ENCODE peak calls at places on chromosomes 3 and 15, in four cellular contexts. L is HepG2, W is H1, E is A549. G is an unnamed sample.

GRCh38 chr3:148588291-148588690 is 109.4 kb upstream of the AGTR1 start:
- DNase-seq in L (no peak), W (no peak), E (no peak), G (no peak)

GRCh38 chr3:163548005-163548404 is 1530.3 kb downstream of the SI start:
- DNase-seq in L (no peak), W (no peak), E (no peak), G (no peak)

GRCh38 chr3:49173116-49173791 is 1.9 kb downstream of the KLHDC8B start:
- DNase-seq in L (peak), W (peak), E (no peak), G (peak)

GRCh38 chr3:53694648-53695356 is 151.4 kb downstream of the CHDH start:
- DNase-seq in L (no peak), W (peak), E (no peak), G (no peak)

GRCh38 chr15:77168211-77168610 is 97.3 kb upstream of the TSPAN3 start:
- DNase-seq in L (no peak), W (no peak), E (no peak), G (no peak)

GRCh38 chr3:66485291-66485968 is 15.4 kb downstream of the LRIG1 start:
- DNase-seq in L (no peak), W (no peak), E (no peak), G (no peak)

GRCh38 chr3:58079773-58080172 is 71.6 kb downstream of the FLNB start:
- DNase-seq in L (no peak), W (no peak), E (no peak), G (no peak)

GRCh38 chr3:123584284-123584987 is 417 bp downstream of the HACD2 start:
- DNase-seq in L (no peak), W (no peak), E (peak), G (peak)

GRCh38 chr3:149339931-149340309 is 6.5 kb upstream of the TM4SF18 start:
- DNase-seq in L (peak), W (no peak), E (peak), G (no peak)

GRCh38 chr3:117404153-117404552 is 694.6 kb downstream of the TUSC7 start:
- DNase-seq in L (no peak), W (no peak), E (no peak), G (no peak)

GRCh38 chr15:37058316-37058985 is 41.9 kb downstream of the MEIS2 start:
- DNase-seq in L (peak), W (no peak), E (no peak), G (no peak)

GRCh38 chr15:49415171-49415570 is 7.9 kb upstream of the FGF7 start:
- DNase-seq in L (no peak), W (no peak), E (no peak), G (no peak)

GRCh38 chr15:33190539-33190938 is 4.0 kb downstream of the FMN1 start:
- DNase-seq in L (no peak), W (no peak), E (no peak), G (no peak)

GRCh38 chr15:31019986-31020385 is 28.6 kb upstream of the MTMR10 start:
- DNase-seq in L (no peak), W (no peak), E (no peak), G (no peak)

GRCh38 chr3:14911651-14912050 is 35.7 kb upstream of the NR2C2 start:
- DNase-seq in L (no peak), W (no peak), E (no peak), G (no peak)

GRCh38 chr3:52401551-52401950 is 43.4 kb downstream of the SEMA3G start:
- DNase-seq in L (no peak), W (no peak), E (no peak), G (no peak)

GRCh38 chr3:127457094-127457475 is 133.4 kb downstream of the TPRA1 start:
- DNase-seq in L (no peak), W (peak), E (no peak), G (no peak)

GRCh38 chr3:195266428-195266827 is 4.5 kb downstream of the XXYLT1 start:
- DNase-seq in L (no peak), W (peak), E (no peak), G (no peak)

GRCh38 chr3:67524046-67524445 is 130.4 kb downstream of the SUCLG2 start:
- DNase-seq in L (no peak), W (no peak), E (no peak), G (no peak)

GRCh38 chr3:19250959-19251610 is 102.8 kb downstream of the KCNH8 start:
- DNase-seq in L (peak), W (no peak), E (no peak), G (no peak)

GRCh38 chr3:98598492-98598891 is 5.1 kb upstream of the CPOX start:
- DNase-seq in L (no peak), W (no peak), E (no peak), G (no peak)

GRCh38 chr3:130276203-130276803 is 69.2 kb upstream of the COL6A5 start:
- DNase-seq in L (peak), W (no peak), E (peak), G (peak)

GRCh38 chr3:3636815-3637214 is 162.4 kb upstream of the LRRN1 start:
- DNase-seq in L (no peak), W (no peak), E (no peak), G (no peak)

GRCh38 chr3:30418443-30418842 is 188.0 kb upstream of the TGFBR2 start:
- DNase-seq in L (no peak), W (no peak), E (no peak), G (no peak)

GRCh38 chr3:34263014-34263714 is 464.7 kb downstream of the PDCD6IP start:
- DNase-seq in L (no peak), W (no peak), E (no peak), G (no peak)

GRCh38 chr3:142209655-142210054 is 15.7 kb downstream of the GK5 start:
- DNase-seq in L (no peak), W (no peak), E (no peak), G (no peak)

GRCh38 chr15:59492389-59493377 is 54.7 kb downstream of the FAM81A start:
- DNase-seq in L (peak), W (peak), E (peak), G (peak)

GRCh38 chr15:52154896-52155865 is 36.0 kb downstream of the GNB5 start:
- DNase-seq in L (no peak), W (peak), E (no peak), G (no peak)

GRCh38 chr3:171790898-171791694 is 19.2 kb downstream of the PLD1 start:
- DNase-seq in L (no peak), W (no peak), E (no peak), G (no peak)

GRCh38 chr3:159938712-159939111 is 49.9 kb upstream of the IL12A start:
- DNase-seq in L (no peak), W (no peak), E (no peak), G (no peak)

GRCh38 chr15:48590704-48591103 is 54.8 kb downstream of the FBN1 start:
- DNase-seq in L (no peak), W (no peak), E (no peak), G (peak)

GRCh38 chr3:62378329-62378789 is 5.0 kb upstream of the FEZF2 start:
- DNase-seq in L (no peak), W (peak), E (no peak), G (no peak)

GRCh38 chr3:13504161-13504831 is 24.2 kb downstream of the HDAC11 start:
- DNase-seq in L (no peak), W (no peak), E (no peak), G (no peak)

GRCh38 chr3:158106773-158107461 is 697 bp upstream of the SHOX2 start:
- DNase-seq in L (no peak), W (peak), E (peak), G (no peak)

GRCh38 chr15:52252781-52253180 is 42.8 kb downstream of the MYO5C start:
- DNase-seq in L (peak), W (no peak), E (peak), G (no peak)

GRCh38 chr15:25678498-25678865 is 184.6 kb downstream of the ATP10A start:
- DNase-seq in L (no peak), W (no peak), E (no peak), G (no peak)

GRCh38 chr3:33732394-33732793 is 14.3 kb upstream of the CLASP2 start:
- DNase-seq in L (peak), W (no peak), E (no peak), G (no peak)

GRCh38 chr3:89113887-89114840 is 6.7 kb downstream of the EPHA3 start:
- DNase-seq in L (peak), W (peak), E (no peak), G (no peak)

GRCh38 chr15:66006986-66007385 is 137.7 kb downstream of the RAB11A start:
- DNase-seq in L (no peak), W (no peak), E (peak), G (no peak)

GRCh38 chr15:80779658-80780415 is 667 bp downstream of the CEMIP start:
- DNase-seq in L (peak), W (peak), E (peak), G (no peak)
- TF ChIP-seq RNF2 in L (no peak), W (no peak), E (no peak), G (no peak)

DNA sequence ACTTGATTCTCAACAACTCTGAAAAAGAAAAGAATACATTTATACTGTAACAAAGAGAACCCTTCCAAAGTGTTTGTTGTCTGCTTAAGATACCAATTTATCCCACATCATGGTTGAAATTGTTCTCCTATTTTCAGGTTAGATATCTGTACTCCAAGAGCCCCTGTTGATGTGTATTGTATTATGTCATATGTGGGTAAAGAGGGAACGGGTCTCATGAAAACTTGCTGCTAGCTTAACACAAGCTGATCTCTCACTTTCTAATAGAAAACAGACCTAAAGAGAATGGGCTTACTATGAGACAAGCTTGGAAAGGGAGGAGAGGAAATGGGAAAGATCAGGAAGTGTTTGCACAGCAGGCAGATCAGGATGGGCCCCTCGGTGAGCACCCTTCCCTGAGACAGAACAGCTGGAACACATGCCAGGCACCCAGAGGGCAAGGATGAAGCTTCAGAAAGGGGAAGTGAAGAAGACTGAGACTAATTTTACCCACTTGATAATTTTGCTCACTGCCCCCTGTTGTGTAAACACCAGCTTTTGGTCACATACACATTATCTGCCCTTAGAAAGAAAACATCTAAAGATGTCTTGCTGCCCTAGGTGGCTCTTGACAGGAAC is 747.9 kb upstream of the CCDC54 start:
- DNase-seq in L (no peak), W (no peak), E (no peak), G (no peak)
- TF ChIP-seq RNF2 in L (no peak), W (no peak), E (no peak), G (no peak)

GRCh38 chr15:57580866-57581265 is 10.8 kb upstream of the MYZAP start:
- DNase-seq in L (peak), W (no peak), E (no peak), G (no peak)

GRCh38 chr15:57578288-57578900 is 13.3 kb upstream of the MYZAP start:
- DNase-seq in L (no peak), W (no peak), E (no peak), G (no peak)

GRCh38 chr15:57583282-57583681 is 8.4 kb upstream of the MYZAP start:
- DNase-seq in L (no peak), W (no peak), E (no peak), G (no peak)

GRCh38 chr15:57582080-57582479 is 9.6 kb upstream of the MYZAP start:
- DNase-seq in L (no peak), W (no peak), E (no peak), G (no peak)

DNA sequence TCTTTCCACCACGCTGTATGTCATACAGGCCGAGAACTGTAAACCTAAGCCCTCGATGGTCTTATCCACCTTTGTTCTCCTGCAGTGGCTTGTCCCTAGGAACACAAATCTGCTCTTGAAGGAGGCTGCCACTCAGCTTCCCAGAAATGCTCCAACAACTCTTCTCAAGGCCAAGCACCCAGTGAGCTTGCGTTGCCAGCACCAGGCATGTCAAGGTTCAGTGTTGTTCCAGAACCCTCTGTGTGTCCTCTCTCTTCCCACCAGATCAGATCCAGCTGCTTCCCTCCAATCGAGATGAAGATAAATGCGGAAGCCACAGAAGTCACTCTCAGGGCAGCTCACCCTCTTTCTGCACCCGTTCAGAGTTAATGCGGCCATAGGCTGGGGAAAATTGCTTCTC is 11.3 kb upstream of the MYZAP start:
- DNase-seq in L (no peak), W (no peak), E (no peak), G (no peak)
- TF ChIP-seq RNF2 in L (no peak), W (no peak), E (no peak), G (no peak)

GRCh38 chr3:161759444-161759843 is 262.8 kb downstream of the OTOL1 start:
- DNase-seq in L (no peak), W (no peak), E (no peak), G (no peak)
- TF ChIP-seq RNF2 in L (no peak), W (no peak), E (no peak), G (no peak)

GRCh38 chr15:62771234-62771633 is 271.3 kb upstream of the TPM1 start:
- DNase-seq in L (no peak), W (no peak), E (no peak), G (no peak)
- TF ChIP-seq RNF2 in L (no peak), W (no peak), E (no peak), G (no peak)

GRCh38 chr3:112579697-112580096 is 17.9 kb downstream of the SLC35A5 start:
- DNase-seq in L (no peak), W (no peak), E (no peak), G (no peak)
- TF ChIP-seq RNF2 in L (no peak), W (no peak), E (no peak), G (no peak)

GRCh38 chr3:43298292-43298691 is 12.0 kb downstream of the SNRK start:
- DNase-seq in L (no peak), W (no peak), E (no peak), G (no peak)
- TF ChIP-seq RNF2 in L (no peak), W (no peak), E (no peak), G (no peak)

GRCh38 chr15:54604963-54605362 is 591.8 kb downstream of the RSL24D1 start:
- DNase-seq in L (no peak), W (no peak), E (no peak), G (no peak)

GRCh38 chr15:54609152-54609551 is 587.6 kb downstream of the RSL24D1 start:
- DNase-seq in L (no peak), W (no peak), E (no peak), G (no peak)

DNA sequence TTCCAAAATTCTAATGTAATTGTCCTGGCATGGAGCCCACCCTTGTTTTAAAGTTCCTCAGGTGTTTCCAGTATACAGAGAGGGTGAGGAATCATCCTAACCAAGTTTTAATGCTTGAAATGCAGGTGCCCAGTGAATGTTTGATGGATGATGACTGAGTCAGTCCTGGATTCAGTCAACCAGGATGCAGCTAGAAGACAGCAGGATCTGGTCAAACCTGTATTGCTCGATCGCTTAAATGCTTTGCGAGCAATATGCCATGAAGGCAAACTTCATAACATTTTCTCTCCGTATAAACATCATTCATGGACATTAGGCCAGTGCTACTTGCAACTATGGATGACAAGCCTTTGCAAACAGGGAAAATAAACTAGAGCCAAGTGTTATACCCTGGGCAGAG is 591.2 kb downstream of the RSL24D1 start:
- DNase-seq in L (no peak), W (no peak), E (no peak), G (no peak)
- TF ChIP-seq RNF2 in L (no peak), W (no peak), E (no peak), G (no peak)